ENCODE peak calls at places on chromosomes 2 and 18, in seven cellular contexts. Q is mesothelial cell of epicardium, Z is fibroblast of villous mesenchyme, L is MM.1S, E is GM13976, P is cardiac muscle cell, G is A549. R is an unnamed sample.

GRCh38 chr2:189152476-189152875 is 27.1 kb downstream of the COL5A2 start:
- DNase-seq in G (no peak), Z (no peak), E (no peak), L (no peak), Q (no peak), P (peak), R (no peak)

GRCh38 chr18:10834128-10834815 is 308.4 kb downstream of the NAPG start:
- DNase-seq in Q (no peak), P (no peak), E (no peak), G (no peak), Z (no peak), L (no peak), R (no peak)

GRCh38 chr2:147886136-147886535 is 41.3 kb downstream of the ACVR2A start:
- DNase-seq in L (no peak), P (no peak), Z (no peak), E (no peak), G (no peak), Q (no peak), R (no peak)

GRCh38 chr2:138559648-138560047 is 58.1 kb downstream of the SPOPL start:
- DNase-seq in Z (peak), G (no peak), Q (no peak), P (no peak), L (no peak), E (no peak), R (no peak)

GRCh38 chr2:240467659-240468299 is 32.3 kb downstream of the GPC1 start:
- DNase-seq in Q (peak), G (no peak), L (no peak), Z (no peak), E (no peak), P (no peak), R (no peak)

GRCh38 chr2:50438293-50438692 is 593.6 kb downstream of the NRXN1 start:
- DNase-seq in G (no peak), Q (no peak), E (no peak), Z (no peak), P (no peak), L (no peak), R (no peak)

GRCh38 chr18:42339324-42339723 is 384.3 kb downstream of the PIK3C3 start:
- DNase-seq in Z (no peak), Q (no peak), G (no peak), L (no peak), P (no peak), E (no peak), R (no peak)

GRCh38 chr2:200288670-200289429 is 17.6 kb upstream of the SPATS2L start:
- DNase-seq in P (peak), L (no peak), G (no peak), Z (peak), E (no peak), Q (no peak), R (no peak)

GRCh38 chr2:27133195-27133875 is 1.1 kb downstream of the PREB start:
- DNase-seq in P (no peak), Q (no peak), E (no peak), G (no peak), L (peak), Z (no peak), R (no peak)

GRCh38 chr2:134999536-134999935 is 47.7 kb downstream of the MAP3K19 start:
- DNase-seq in Q (no peak), G (no peak), L (no peak), E (no peak), Z (peak), P (no peak), R (no peak)

GRCh38 chr2:100383954-100384353 is 33.5 kb downstream of the CHST10 start:
- DNase-seq in G (no peak), E (no peak), Z (no peak), Q (no peak), L (no peak), P (no peak), R (no peak)

GRCh38 chr18:63689064-63689463 is 13.7 kb upstream of the SERPINB11 start:
- DNase-seq in Z (no peak), L (no peak), Q (no peak), E (no peak), P (no peak), G (no peak), R (no peak)

GRCh38 chr2:70696142-70696541 is 71.9 kb downstream of the ADD2 start:
- DNase-seq in P (no peak), Q (no peak), E (no peak), G (no peak), Z (no peak), L (no peak), R (no peak)

GRCh38 chr2:201403904-201404303 is 46.8 kb upstream of the FLACC1 start:
- DNase-seq in Z (peak), L (no peak), E (no peak), G (no peak), Q (no peak), P (peak), R (no peak)

GRCh38 chr2:22887426-22887825 is 497.6 kb upstream of the KLHL29 start:
- DNase-seq in G (no peak), L (no peak), Z (no peak), E (no peak), Q (no peak), P (no peak), R (no peak)

GRCh38 chr2:63888053-63888452 is 46.4 kb downstream of the UGP2 start:
- DNase-seq in P (no peak), E (no peak), Z (no peak), G (no peak), Q (no peak), L (no peak), R (no peak)

GRCh38 chr18:74631242-74632087 is 33.8 kb downstream of the ZNF407 start:
- DNase-seq in Z (peak), E (no peak), P (peak), L (no peak), Q (no peak), G (no peak), R (no peak)

GRCh38 chr18:6271585-6271984 is 143.1 kb downstream of the L3MBTL4 start:
- DNase-seq in E (no peak), Q (no peak), L (no peak), Z (no peak), P (no peak), G (no peak), R (no peak)

GRCh38 chr2:168457177-168457905 is 1.3 kb downstream of the CERS6 start:
- DNase-seq in Q (no peak), L (peak), E (peak), Z (no peak), P (no peak), G (no peak), R (no peak)

GRCh38 chr18:23369231-23369630 is 83.9 kb upstream of the RIOK3 start:
- DNase-seq in P (no peak), Q (no peak), G (no peak), E (no peak), L (no peak), Z (no peak), R (no peak)

DNA sequence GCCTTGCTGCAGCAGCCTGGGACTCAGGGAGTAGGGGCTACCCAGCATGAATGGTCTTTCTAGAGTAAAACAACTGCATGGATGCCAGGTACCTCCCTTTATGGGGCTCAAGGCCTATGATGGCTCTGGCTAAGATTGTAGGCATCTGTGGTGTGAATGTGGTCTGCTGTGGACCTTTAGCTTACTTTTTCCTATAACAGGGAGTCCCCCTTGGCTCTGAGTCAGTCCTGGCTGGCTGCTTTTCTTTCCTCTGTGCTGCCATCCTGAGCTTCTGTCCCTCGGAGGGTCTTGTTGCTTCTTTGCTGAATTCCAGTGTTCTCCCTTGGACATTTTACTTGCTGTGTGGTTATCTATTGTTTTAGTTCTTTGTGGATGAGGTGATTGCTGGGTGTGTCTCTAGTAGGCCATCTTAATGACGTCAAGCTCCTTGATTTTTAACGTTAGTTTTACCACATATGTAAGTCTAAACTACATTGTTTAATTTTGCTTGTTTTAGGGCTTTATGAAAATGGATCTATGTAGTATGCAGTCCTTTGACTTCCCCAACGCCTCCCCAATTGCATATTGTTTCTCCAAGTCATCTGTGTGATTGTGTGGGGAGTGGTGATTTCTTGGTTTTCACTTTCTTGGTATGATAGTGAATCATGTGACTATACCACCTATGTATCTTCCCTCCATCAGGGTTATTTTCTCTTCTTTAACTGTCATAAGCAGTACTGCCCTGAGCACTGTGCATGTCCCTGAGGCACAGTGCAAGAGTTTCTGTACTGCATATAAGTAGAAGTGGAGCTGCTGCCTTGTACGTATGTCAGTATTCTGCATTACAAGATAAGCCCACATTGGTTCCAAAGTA is 92.4 kb downstream of the NCK2 start:
- DNase-seq in Z (no peak), E (no peak), P (no peak), G (no peak), Q (no peak), L (no peak), R (no peak)
- TF ChIP-seq CTCF in Z (no peak), E (no peak), P (no peak), G (no peak), Q (no peak), L (no peak), R (no peak)

DNA sequence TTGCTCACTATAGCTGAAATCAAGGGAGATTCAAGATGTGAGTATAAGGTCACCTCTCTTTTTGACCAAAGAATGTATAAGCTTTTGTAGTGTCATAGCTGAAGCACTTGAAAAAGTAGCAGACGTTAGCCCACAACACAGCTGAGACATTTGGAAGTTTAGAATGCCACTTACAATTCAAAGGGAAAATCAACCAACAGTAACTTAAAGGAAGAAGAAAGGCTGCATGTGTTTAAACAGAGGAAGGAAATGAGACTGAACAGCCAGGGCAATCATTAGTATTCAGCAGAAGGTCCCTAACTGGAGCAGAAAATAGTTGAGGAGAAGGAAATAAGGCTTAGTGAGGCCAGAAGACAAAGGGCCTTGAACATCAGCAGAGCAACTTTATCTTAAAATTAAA is 23.5 kb upstream of the SCG2 start:
- DNase-seq in E (no peak), L (no peak), Z (no peak), G (no peak), Q (no peak), P (no peak), R (no peak)
- TF ChIP-seq CTCF in E (no peak), L (no peak), Z (no peak), G (no peak), Q (no peak), P (no peak), R (no peak)

DNA sequence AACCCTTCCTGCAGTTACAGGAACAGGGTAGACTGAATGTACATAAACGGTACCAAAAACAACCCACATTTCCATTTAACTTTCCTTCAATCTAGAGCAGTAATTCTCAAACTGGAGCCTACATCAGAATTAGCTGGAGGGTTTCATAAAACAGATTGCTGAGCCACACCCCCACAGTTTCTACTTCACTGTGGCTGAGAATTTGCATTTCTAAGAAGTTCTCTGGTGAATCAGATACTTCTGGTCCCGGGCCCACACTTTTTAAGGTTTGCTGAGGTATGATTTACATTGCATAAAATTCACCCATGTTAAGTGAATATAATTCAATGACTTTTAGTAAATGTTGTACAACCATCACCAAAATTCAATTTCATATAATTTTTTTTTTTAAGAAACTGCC is 113.7 kb downstream of the SRBD1 start:
- DNase-seq in P (peak), E (peak), Q (no peak), Z (peak), L (peak), G (no peak), R (no peak)
- TF ChIP-seq CTCF in P (no peak), E (no peak), Q (no peak), Z (no peak), L (no peak), G (no peak), R (no peak)

GRCh38 chr2:9950521-9951271 is 797 bp upstream of the GRHL1 start:
- DNase-seq in G (peak), Q (peak), E (peak), L (peak), P (peak), Z (no peak), R (no peak)
- TF ChIP-seq CTCF in G (no peak), Q (no peak), E (peak), L (peak), P (no peak), Z (no peak), R (no peak)

GRCh38 chr2:216283038-216283900 is 89.0 kb downstream of the MARCHF4 start:
- DNase-seq in Z (no peak), Q (no peak), E (peak), L (no peak), P (no peak), G (peak), R (no peak)
- TF ChIP-seq CTCF in Z (peak), Q (no peak), E (peak), L (peak), P (peak), G (peak), R (no peak)

GRCh38 chr2:60125880-60126444 is 427.5 kb downstream of the BCL11A start:
- DNase-seq in E (no peak), G (no peak), L (no peak), P (no peak), Z (no peak), Q (no peak), R (no peak)
- TF ChIP-seq CTCF in E (no peak), G (no peak), L (no peak), P (no peak), Z (no peak), Q (no peak), R (no peak)

GRCh38 chr2:160408575-160409291 is 84.9 kb downstream of the RBMS1 start:
- DNase-seq in G (no peak), Q (no peak), Z (peak), L (no peak), E (no peak), P (no peak), R (no peak)
- TF ChIP-seq CTCF in G (no peak), Q (peak), Z (peak), L (no peak), E (no peak), P (peak), R (no peak)

GRCh38 chr2:105125428-105125827 is 87.6 kb downstream of the MRPS9 start:
- DNase-seq in G (no peak), L (no peak), E (no peak), Q (no peak), Z (peak), P (no peak), R (no peak)
- TF ChIP-seq CTCF in G (no peak), L (no peak), E (no peak), Q (no peak), Z (peak), P (peak), R (no peak)

R was measured in activated B cell treated with CpG ODN at 0.5 μM for 24 hours.